ENCODE peak calls at places on chromosomes 11 and 22, in five cellular contexts. C, V, D, I and W are unnamed samples.

GRCh38 chr11:67276821-67277230 is 10.6 kb downstream of the GRK2 start:
- DNase-seq in C (peak; percentile 72), D (peak; percentile 38), V (peak; percentile 75), I (no peak), W (no peak)

GRCh38 chr11:74004046-74004693 is 4.7 kb downstream of the UCP3 start:
- DNase-seq in C (no peak), D (no peak), I (no peak), V (no peak), W (peak; percentile 5)

GRCh38 chr11:78840190-78840589 is 265.5 kb upstream of the NARS2 start:
- DNase-seq in V (no peak), C (no peak), I (no peak), D (no peak), W (no peak)

GRCh38 chr11:118106789-118107335 is 20.1 kb upstream of the SMIM35 start:
- DNase-seq in D (no peak), V (no peak), C (no peak), I (no peak), W (no peak)

GRCh38 chr11:11963842-11964773 is 44.3 kb downstream of the DKK3 start:
- DNase-seq in C (peak; percentile 23), V (no peak), I (no peak), D (no peak), W (no peak)

GRCh38 chr11:13944801-13945505 is 17.6 kb upstream of the SPON1 start:
- DNase-seq in D (no peak), I (no peak), C (no peak), V (no peak), W (no peak)

GRCh38 chr11:102118937-102119336 is 8.7 kb downstream of the YAP1 start:
- DNase-seq in I (no peak), V (peak; percentile 70), D (peak; percentile 31), C (no peak), W (no peak)

GRCh38 chr11:80084614-80085013 is 643.8 kb upstream of the TENM4 start:
- DNase-seq in I (no peak), V (no peak), D (no peak), C (no peak), W (no peak)

GRCh38 chr11:6637871-6638270 is 17.7 kb downstream of the DCHS1 start:
- DNase-seq in V (no peak), C (no peak), I (no peak), D (no peak), W (no peak)

GRCh38 chr11:123166095-123166559 is 28.9 kb downstream of the CLMP start:
- DNase-seq in C (no peak), I (no peak), V (peak; percentile 94), D (peak; percentile 70), W (no peak)

GRCh38 chr11:60699282-60699681 is at the start of gene MS4A8:
- DNase-seq in I (no peak), D (no peak), C (no peak), V (no peak), W (no peak)

GRCh38 chr11:19988598-19988997 is 171.7 kb downstream of the DBX1 start:
- DNase-seq in C (peak; percentile 76), I (no peak), V (peak; percentile 84), D (no peak), W (no peak)

GRCh38 chr22:44107341-44107740 is 73.4 kb upstream of the PARVG start:
- DNase-seq in V (peak; percentile 89), I (no peak), C (no peak), D (no peak), W (no peak)

GRCh38 chr22:43269325-43270040 is 73.7 kb downstream of the SCUBE1 start:
- DNase-seq in D (peak; percentile 41), C (no peak), I (no peak), V (no peak), W (no peak)

GRCh38 chr11:61041755-61042518 is 60.4 kb upstream of the CD5 start:
- DNase-seq in I (peak; percentile 84), D (peak; percentile 41), V (peak; percentile 74), C (no peak), W (no peak)

GRCh38 chr11:67045314-67045713 is 11.3 kb upstream of the RHOD start:
- DNase-seq in C (peak; percentile 82), I (no peak), V (no peak), D (no peak), W (no peak)

GRCh38 chr22:28977481-28977971 is 84.1 kb downstream of the C22orf31 start:
- DNase-seq in V (no peak), I (no peak), C (no peak), D (no peak), W (no peak)

GRCh38 chr11:131246589-131247164 is 123.7 kb upstream of the NTM start:
- DNase-seq in C (peak; percentile 63), D (peak; percentile 76), V (peak; percentile 91), I (no peak), W (no peak)
- TF ChIP-seq CTCF in C (peak; percentile 28), D (peak; percentile 71), V (peak; percentile 94), I (peak; percentile 29), W (no peak)

GRCh38 chr11:85884581-85885021 is 29.4 kb downstream of the CCDC83 start:
- DNase-seq in V (no peak), C (no peak), I (no peak), D (peak; percentile 40), W (no peak)
- TF ChIP-seq CTCF in V (no peak), C (no peak), I (no peak), D (no peak), W (no peak)

GRCh38 chr11:126103150-126103549 is 40.5 kb upstream of the CDON start:
- DNase-seq in D (no peak), I (no peak), C (no peak), V (no peak), W (no peak)
- TF ChIP-seq CTCF in D (no peak), I (no peak), C (no peak), V (no peak), W (no peak)

DNA sequence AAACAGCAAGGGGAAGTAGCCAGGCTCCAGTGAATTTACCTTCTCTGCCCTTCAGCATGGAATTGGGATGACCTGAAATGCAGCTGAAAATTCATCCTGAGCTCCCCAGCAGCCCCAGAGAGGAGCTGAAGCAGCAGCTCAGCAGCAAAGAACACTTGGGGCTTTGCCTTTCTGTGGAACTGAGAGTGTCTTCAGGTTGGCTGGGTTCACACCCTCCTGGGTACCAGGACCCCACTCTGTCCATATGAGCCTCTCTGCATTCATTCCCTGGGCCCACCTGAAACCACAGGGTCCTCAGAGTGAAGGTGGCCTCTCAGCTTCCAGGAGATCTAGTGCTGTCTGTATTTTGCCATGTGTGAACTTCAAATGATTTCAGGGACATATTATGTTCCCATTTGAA is 429.2 kb downstream of the MN1 start:
- DNase-seq in C (no peak), I (no peak), V (no peak), D (no peak), W (no peak)
- TF ChIP-seq CTCF in C (no peak), I (no peak), V (no peak), D (no peak), W (no peak)

GRCh38 chr22:37486224-37486845 is at the start of gene MFNG:
- DNase-seq in V (peak; percentile 90), I (peak; percentile 94), D (peak; percentile 74), C (peak; percentile 80), W (peak; percentile 70)
- TF ChIP-seq CTCF in V (peak; percentile 37), I (no peak), D (no peak), C (no peak), W (no peak)